ENCODE peak calls at places on chromosomes 6 and 20, in four cellular contexts. R is neural crest cell, N is HTR-8/SVneo, U is hepatocyte. J is an unnamed sample.

GRCh38 chr6:109527989-109528388 is 45.0 kb upstream of the ZBTB24 start:
- DNase-seq in R (no peak), N (peak), U (no peak), J (no peak)

GRCh38 chr6:166300357-166300987 is 7.7 kb downstream of the PRR18 start:
- DNase-seq in R (no peak), N (no peak), U (no peak), J (no peak)

GRCh38 chr6:89032599-89032998 is 48.0 kb upstream of the PNRC1 start:
- DNase-seq in R (no peak), N (no peak), U (no peak), J (no peak)

GRCh38 chr20:14568225-14568624 is 230.8 kb upstream of the FLRT3 start:
- DNase-seq in R (no peak), N (no peak), U (no peak), J (no peak)

GRCh38 chr6:106773482-106773881 is 144.1 kb downstream of the QRSL1 start:
- DNase-seq in R (no peak), N (no peak), U (peak), J (no peak)

GRCh38 chr6:44128020-44128917 is 915 bp downstream of the TMEM63B start:
- DNase-seq in R (peak), N (no peak), U (peak), J (no peak)

GRCh38 chr6:139112561-139112960 is 22.3 kb upstream of the HECA start:
- DNase-seq in R (no peak), N (no peak), U (no peak), J (no peak)

GRCh38 chr6:35469711-35470662 is 1.8 kb downstream of the RPL10A start:
- DNase-seq in R (no peak), N (no peak), U (no peak), J (no peak)

GRCh38 chr6:133504761-133505160 is 263.6 kb downstream of the EYA4 start:
- DNase-seq in R (no peak), N (no peak), U (no peak), J (no peak)

GRCh38 chr6:7313505-7314165 is 636 bp upstream of the SSR1 start:
- DNase-seq in R (no peak), N (no peak), U (no peak), J (no peak)

GRCh38 chr20:64196831-64197418 is 32.7 kb downstream of the MYT1 start:
- DNase-seq in R (no peak), N (no peak), U (no peak), J (no peak)

GRCh38 chr6:47093169-47093568 is 51.0 kb upstream of the ADGRF1 start:
- DNase-seq in R (no peak), N (no peak), U (peak), J (no peak)

GRCh38 chr20:63106108-63106764 is 99.5 kb upstream of the BHLHE23 start:
- DNase-seq in R (no peak), N (no peak), U (no peak), J (peak)

GRCh38 chr6:81938014-81938761 is 185.7 kb upstream of the TENT5A start:
- DNase-seq in R (no peak), N (peak), U (peak), J (peak)

GRCh38 chr20:15637971-15638754 is 935.1 kb downstream of the KIF16B start:
- DNase-seq in R (peak), N (no peak), U (no peak), J (no peak)

J was measured in mucosa of gallbladder.